ENCODE peak calls at places on chromosomes 3 and 15, in six cellular contexts. G is NB4, L is MG63, Z is substantia nigra, Y is activated T-cell treated with anti-CD3 and anti-CD28 coated beads for 1 hour, D is epithelial cell of prostate. T is an unnamed sample.

GRCh38 chr3:55333923-55334322 is 153.2 kb downstream of the WNT5A start:
- DNase-seq in G (no peak), L (no peak), Z (no peak), Y (no peak), D (no peak), T (no peak)

GRCh38 chr3:42127226-42127625 is 36.1 kb downstream of the TRAK1 start:
- DNase-seq in G (no peak), L (no peak), Z (no peak), Y (no peak), D (no peak), T (no peak)

GRCh38 chr3:99945328-99945995 is 127.8 kb downstream of the CMSS1 start:
- DNase-seq in G (no peak), L (peak; percentile 55), Z (no peak), Y (no peak), D (no peak), T (no peak)

GRCh38 chr15:93056836-93057235 is 32.2 kb downstream of the RGMA start:
- DNase-seq in G (no peak), L (no peak), Z (no peak), Y (no peak), D (no peak), T (no peak)

GRCh38 chr15:30872341-30872748 is 31.4 kb upstream of the FAN1 start:
- DNase-seq in G (no peak), L (peak; percentile 83), Z (no peak), Y (no peak), D (no peak), T (no peak)

GRCh38 chr15:34896183-34896582 is 73.4 kb downstream of the AQR start:
- DNase-seq in G (peak; percentile 1), L (no peak), Z (no peak), Y (no peak), D (no peak), T (no peak)

GRCh38 chr3:98359993-98360675 is 6.5 kb downstream of the OR5K4 start:
- DNase-seq in G (peak; percentile 18), L (no peak), Z (no peak), Y (no peak), D (peak; percentile 18), T (no peak)

GRCh38 chr3:47003461-47004368 is 24.2 kb downstream of the NBEAL2 start:
- DNase-seq in G (no peak), L (no peak), Z (no peak), Y (no peak), D (no peak), T (no peak)

GRCh38 chr3:45929042-45929679 is 14.1 kb upstream of the CXCR6 start:
- DNase-seq in G (peak; percentile 52), L (peak; percentile 12), Z (no peak), Y (peak; percentile 50), D (no peak), T (peak; percentile 67)

GRCh38 chr15:71251548-71252035 is 136.3 kb downstream of the THSD4 start:
- DNase-seq in G (no peak), L (no peak), Z (no peak), Y (no peak), D (no peak), T (no peak)

GRCh38 chr3:10682692-10683091 is 133.3 kb upstream of the SLC6A11 start:
- DNase-seq in G (no peak), L (no peak), Z (no peak), Y (no peak), D (no peak), T (no peak)

GRCh38 chr15:95210436-95210981 is 979.1 kb downstream of the MCTP2 start:
- DNase-seq in G (no peak), L (no peak), Z (no peak), Y (no peak), D (no peak), T (no peak)

GRCh38 chr15:100284191-100284590 is 57.6 kb downstream of the ADAMTS17 start:
- DNase-seq in G (no peak), L (no peak), Z (no peak), Y (no peak), D (peak; percentile 82), T (no peak)

GRCh38 chr3:165195628-165196576 is at the start of gene SLITRK3:
- DNase-seq in G (no peak), L (no peak), Z (no peak), Y (no peak), D (no peak), T (no peak)

GRCh38 chr3:120764206-120764605 is 21.7 kb downstream of the GTF2E1 start:
- DNase-seq in G (no peak), L (no peak), Z (no peak), Y (no peak), D (no peak), T (no peak)

GRCh38 chr3:74426571-74426970 is 187.9 kb downstream of the CNTN3 start:
- DNase-seq in G (no peak), L (no peak), Z (no peak), Y (no peak), D (no peak), T (no peak)

GRCh38 chr15:64599716-64600115 is 139.3 kb downstream of the ZNF609 start:
- DNase-seq in G (no peak), L (no peak), Z (no peak), Y (no peak), D (no peak), T (no peak)

GRCh38 chr3:112302881-112303761 is 9.1 kb upstream of the SLC9C1 start:
- DNase-seq in G (no peak), L (no peak), Z (no peak), Y (no peak), D (no peak), T (no peak)

GRCh38 chr15:37028609-37029287 is 71.6 kb downstream of the MEIS2 start:
- DNase-seq in G (no peak), L (no peak), Z (no peak), Y (no peak), D (no peak), T (no peak)

GRCh38 chr3:55341502-55342031 is 145.5 kb downstream of the WNT5A start:
- DNase-seq in G (no peak), L (no peak), Z (no peak), Y (no peak), D (no peak), T (no peak)

GRCh38 chr15:76337739-76338554 is 1.4 kb downstream of the ISL2 start:
- DNase-seq in G (peak; percentile 70), L (no peak), Z (no peak), Y (no peak), D (no peak), T (no peak)

GRCh38 chr15:44666208-44667038 is 3.0 kb upstream of the SPG11 start:
- DNase-seq in G (no peak), L (no peak), Z (no peak), Y (no peak), D (no peak), T (no peak)

GRCh38 chr3:149581681-149582349 is 76.0 kb downstream of the WWTR1 start:
- DNase-seq in G (no peak), L (peak; percentile 98), Z (no peak), Y (no peak), D (peak; percentile 79), T (no peak)

GRCh38 chr3:12588039-12588673 is 31.3 kb downstream of the MKRN2 start:
- DNase-seq in G (no peak), L (no peak), Z (no peak), Y (no peak), D (no peak), T (no peak)

GRCh38 chr3:149902498-149903139 is 68.1 kb downstream of the PFN2 start:
- DNase-seq in G (no peak), L (no peak), Z (no peak), Y (no peak), D (no peak), T (no peak)

GRCh38 chr3:56323986-56324420 is 144.3 kb downstream of the ERC2 start:
- DNase-seq in G (no peak), L (peak; percentile 48), Z (no peak), Y (no peak), D (no peak), T (no peak)

T was measured in T-helper 17 cell.